ENCODE peak calls at places on chromosome 5, in ten cellular contexts. One of them, this sample, is unnamed.

GRCh38 chr5:179246227-179246626 is 99.0 kb downstream of the ADAMTS2 start:
- DNase-seq in KG1: no peak
- DNase-seq in GM23248: no peak
- DNase-seq in posterior vena cava: no peak
- DNase-seq in ureter: no peak
- DNase-seq in upper lobe of left lung: no peak
- DNase-seq in heart left ventricle: no peak
- DNase-seq in hypothalamus: no peak
- DNase-seq in choroid plexus epithelial cell: no peak
- DNase-seq in MCF 10A: no peak
- DNase-seq in this sample: no peak

GRCh38 chr5:154593091-154593490 is 115.1 kb upstream of the HAND1 start:
- DNase-seq in GM23248: peak
- DNase-seq in posterior vena cava: no peak
- DNase-seq in heart left ventricle: no peak
- DNase-seq in upper lobe of left lung: no peak
- DNase-seq in KG1: no peak
- DNase-seq in MCF 10A: peak
- DNase-seq in choroid plexus epithelial cell: peak
- DNase-seq in hypothalamus: no peak
- DNase-seq in ureter: no peak
- DNase-seq in this sample: no peak

GRCh38 chr5:117077142-117077541 is 502.5 kb upstream of the SEMA6A start:
- DNase-seq in upper lobe of left lung: no peak
- DNase-seq in choroid plexus epithelial cell: peak
- DNase-seq in heart left ventricle: no peak
- DNase-seq in hypothalamus: no peak
- DNase-seq in ureter: no peak
- DNase-seq in GM23248: peak
- DNase-seq in KG1: no peak
- DNase-seq in MCF 10A: peak
- DNase-seq in posterior vena cava: no peak
- DNase-seq in this sample: no peak

GRCh38 chr5:150017606-150018005 is 17.1 kb downstream of the HMGXB3 start:
- DNase-seq in heart left ventricle: no peak
- DNase-seq in ureter: no peak
- DNase-seq in MCF 10A: peak
- DNase-seq in hypothalamus: no peak
- DNase-seq in KG1: no peak
- DNase-seq in choroid plexus epithelial cell: no peak
- DNase-seq in posterior vena cava: no peak
- DNase-seq in GM23248: peak
- DNase-seq in upper lobe of left lung: no peak
- DNase-seq in this sample: no peak

GRCh38 chr5:175012267-175012666 is 287.9 kb downstream of the MSX2 start:
- DNase-seq in choroid plexus epithelial cell: no peak
- DNase-seq in ureter: no peak
- DNase-seq in hypothalamus: no peak
- DNase-seq in KG1: no peak
- DNase-seq in MCF 10A: no peak
- DNase-seq in GM23248: no peak
- DNase-seq in heart left ventricle: no peak
- DNase-seq in upper lobe of left lung: no peak
- DNase-seq in posterior vena cava: no peak
- DNase-seq in this sample: no peak

GRCh38 chr5:158514353-158514960 is 585.3 kb downstream of the EBF1 start:
- DNase-seq in posterior vena cava: no peak
- DNase-seq in choroid plexus epithelial cell: peak
- DNase-seq in upper lobe of left lung: no peak
- DNase-seq in hypothalamus: no peak
- DNase-seq in KG1: no peak
- DNase-seq in MCF 10A: peak
- DNase-seq in ureter: no peak
- DNase-seq in GM23248: peak
- DNase-seq in heart left ventricle: no peak
- DNase-seq in this sample: no peak

GRCh38 chr5:71957431-71957934 is 149.8 kb upstream of the MAP1B start:
- DNase-seq in ureter: no peak
- DNase-seq in upper lobe of left lung: no peak
- DNase-seq in posterior vena cava: no peak
- DNase-seq in choroid plexus epithelial cell: no peak
- DNase-seq in GM23248: no peak
- DNase-seq in KG1: no peak
- DNase-seq in MCF 10A: no peak
- DNase-seq in heart left ventricle: no peak
- DNase-seq in hypothalamus: no peak
- DNase-seq in this sample: no peak

GRCh38 chr5:128213340-128213739 is 129.8 kb downstream of the SLC12A2 start:
- DNase-seq in posterior vena cava: no peak
- DNase-seq in MCF 10A: peak
- DNase-seq in ureter: peak
- DNase-seq in choroid plexus epithelial cell: peak
- DNase-seq in upper lobe of left lung: no peak
- DNase-seq in GM23248: peak
- DNase-seq in heart left ventricle: peak
- DNase-seq in KG1: peak
- DNase-seq in hypothalamus: peak
- DNase-seq in this sample: no peak

GRCh38 chr5:119274024-119274766 is 81.6 kb upstream of the TNFAIP8 start:
- DNase-seq in heart left ventricle: no peak
- DNase-seq in KG1: no peak
- DNase-seq in ureter: no peak
- DNase-seq in MCF 10A: peak
- DNase-seq in GM23248: no peak
- DNase-seq in upper lobe of left lung: no peak
- DNase-seq in posterior vena cava: no peak
- DNase-seq in hypothalamus: no peak
- DNase-seq in choroid plexus epithelial cell: no peak
- DNase-seq in this sample: no peak

GRCh38 chr5:111777382-111777781 is 20.4 kb upstream of the NREP start:
- DNase-seq in choroid plexus epithelial cell: no peak
- DNase-seq in GM23248: no peak
- DNase-seq in KG1: no peak
- DNase-seq in hypothalamus: no peak
- DNase-seq in heart left ventricle: no peak
- DNase-seq in upper lobe of left lung: no peak
- DNase-seq in MCF 10A: no peak
- DNase-seq in ureter: no peak
- DNase-seq in posterior vena cava: no peak
- DNase-seq in this sample: no peak

GRCh38 chr5:113806250-113806649 is 292.8 kb downstream of the YTHDC2 start:
- DNase-seq in KG1: no peak
- DNase-seq in MCF 10A: peak
- DNase-seq in GM23248: peak
- DNase-seq in choroid plexus epithelial cell: peak
- DNase-seq in upper lobe of left lung: no peak
- DNase-seq in posterior vena cava: no peak
- DNase-seq in heart left ventricle: no peak
- DNase-seq in hypothalamus: no peak
- DNase-seq in ureter: no peak
- DNase-seq in this sample: no peak

GRCh38 chr5:150904479-150905311 is at the start of gene ZNF300:
- DNase-seq in choroid plexus epithelial cell: peak
- DNase-seq in GM23248: peak
- DNase-seq in upper lobe of left lung: peak
- DNase-seq in MCF 10A: peak
- DNase-seq in KG1: no peak
- DNase-seq in hypothalamus: peak
- DNase-seq in heart left ventricle: peak
- DNase-seq in ureter: peak
- DNase-seq in posterior vena cava: peak
- DNase-seq in this sample: peak

GRCh38 chr5:83509535-83509934 is 38.0 kb downstream of the VCAN start:
- DNase-seq in upper lobe of left lung: peak
- DNase-seq in choroid plexus epithelial cell: peak
- DNase-seq in hypothalamus: no peak
- DNase-seq in MCF 10A: peak
- DNase-seq in ureter: no peak
- DNase-seq in posterior vena cava: no peak
- DNase-seq in GM23248: peak
- DNase-seq in heart left ventricle: peak
- DNase-seq in KG1: no peak
- DNase-seq in this sample: no peak

GRCh38 chr5:9587135-9587534 is 41.3 kb upstream of the SEMA5A start:
- DNase-seq in posterior vena cava: no peak
- DNase-seq in upper lobe of left lung: peak
- DNase-seq in heart left ventricle: no peak
- DNase-seq in MCF 10A: no peak
- DNase-seq in choroid plexus epithelial cell: no peak
- DNase-seq in GM23248: no peak
- DNase-seq in hypothalamus: no peak
- DNase-seq in KG1: no peak
- DNase-seq in ureter: no peak
- DNase-seq in this sample: no peak

GRCh38 chr5:56783261-56783660 is 32.1 kb upstream of the MAP3K1 start:
- DNase-seq in hypothalamus: no peak
- DNase-seq in posterior vena cava: no peak
- DNase-seq in ureter: no peak
- DNase-seq in GM23248: no peak
- DNase-seq in upper lobe of left lung: no peak
- DNase-seq in KG1: no peak
- DNase-seq in choroid plexus epithelial cell: no peak
- DNase-seq in MCF 10A: no peak
- DNase-seq in heart left ventricle: no peak
- DNase-seq in this sample: no peak

GRCh38 chr5:32540446-32540845 is 44.9 kb upstream of the SUB1 start:
- DNase-seq in choroid plexus epithelial cell: no peak
- DNase-seq in posterior vena cava: no peak
- DNase-seq in heart left ventricle: no peak
- DNase-seq in MCF 10A: no peak
- DNase-seq in GM23248: no peak
- DNase-seq in hypothalamus: no peak
- DNase-seq in ureter: no peak
- DNase-seq in upper lobe of left lung: no peak
- DNase-seq in KG1: no peak
- DNase-seq in this sample: no peak

GRCh38 chr5:171416160-171417049 is 3.0 kb upstream of the FGF18 start:
- DNase-seq in KG1: no peak
- DNase-seq in choroid plexus epithelial cell: no peak
- DNase-seq in hypothalamus: no peak
- DNase-seq in heart left ventricle: no peak
- DNase-seq in GM23248: no peak
- DNase-seq in ureter: no peak
- DNase-seq in upper lobe of left lung: no peak
- DNase-seq in MCF 10A: no peak
- DNase-seq in posterior vena cava: no peak
- DNase-seq in this sample: no peak

GRCh38 chr5:96927008-96927407 is 8.9 kb upstream of the LNPEP start:
- DNase-seq in KG1: no peak
- DNase-seq in hypothalamus: no peak
- DNase-seq in GM23248: peak
- DNase-seq in posterior vena cava: no peak
- DNase-seq in ureter: no peak
- DNase-seq in upper lobe of left lung: no peak
- DNase-seq in MCF 10A: peak
- DNase-seq in heart left ventricle: no peak
- DNase-seq in choroid plexus epithelial cell: peak
- DNase-seq in this sample: no peak